ENCODE peak calls at places on chromosome 9, in eight cellular contexts. L, R, V, D, B, X, W and N are unnamed samples.

GRCh38 chr9:72623156-72623555 is 101.7 kb downstream of the TMC1 start:
- DNase-seq in L (no peak), R (no peak), V (no peak), D (no peak), B (no peak), X (no peak), W (no peak), N (no peak)

GRCh38 chr9:89661956-89662717 is 57.3 kb downstream of the GADD45G start:
- DNase-seq in L (peak; percentile 98), R (peak; percentile 38), V (peak; percentile 96), D (peak; percentile 88), B (peak; percentile 94), X (peak; percentile 74), W (peak; percentile 97), N (peak; percentile 98)

GRCh38 chr9:20622330-20623020 is at the start of gene MLLT3:
- DNase-seq in L (peak; percentile 95), R (peak; percentile 88), V (peak; percentile 98), D (peak; percentile 70), B (peak; percentile 95), X (peak; percentile 70), W (peak; percentile 87), N (peak; percentile 95)

GRCh38 chr9:101028346-101029299 is at the start of gene PLPPR1:
- DNase-seq in L (no peak), R (no peak), V (peak; percentile 55), D (peak; percentile 27), B (peak; percentile 84), X (peak; percentile 16), W (peak; percentile 57), N (peak; percentile 91)

GRCh38 chr9:90983394-90983793 is 181.8 kb downstream of the SYK start:
- DNase-seq in L (no peak), R (no peak), V (no peak), D (no peak), B (peak; percentile 10), X (no peak), W (no peak), N (no peak)

GRCh38 chr9:935348-935965 is 41.0 kb upstream of the DMRT3 start:
- DNase-seq in L (no peak), R (peak; percentile 46), V (no peak), D (no peak), B (no peak), X (peak; percentile 18), W (no peak), N (no peak)

GRCh38 chr9:107336718-107337360 is 53.8 kb downstream of the RAD23B start:
- DNase-seq in L (no peak), R (peak; percentile 86), V (no peak), D (no peak), B (no peak), X (peak; percentile 35), W (peak; percentile 90), N (no peak)

GRCh38 chr9:117247271-117247670 is 167.6 kb downstream of the ASTN2 start:
- DNase-seq in L (no peak), R (no peak), V (no peak), D (no peak), B (peak; percentile 67), X (no peak), W (no peak), N (peak; percentile 22)

GRCh38 chr9:122005597-122005996 is 87.5 kb downstream of the TTLL11 start:
- DNase-seq in L (no peak), R (peak; percentile 62), V (no peak), D (no peak), B (peak; percentile 27), X (no peak), W (no peak), N (no peak)

GRCh38 chr9:75918154-75918553 is 27.7 kb downstream of the PCSK5 start:
- DNase-seq in L (no peak), R (no peak), V (no peak), D (no peak), B (no peak), X (no peak), W (no peak), N (no peak)

GRCh38 chr9:127417130-127418036 is 6.8 kb upstream of the ZNF79 start:
- DNase-seq in L (no peak), R (peak; percentile 97), V (no peak), D (no peak), B (no peak), X (no peak), W (peak; percentile 54), N (no peak)

GRCh38 chr9:26234865-26235264 is 556.6 kb upstream of the TUSC1 start:
- DNase-seq in L (no peak), R (no peak), V (no peak), D (no peak), B (no peak), X (no peak), W (no peak), N (no peak)

GRCh38 chr9:89432986-89433530 is 64.9 kb downstream of the SEMA4D start:
- DNase-seq in L (no peak), R (no peak), V (peak; percentile 48), D (no peak), B (no peak), X (no peak), W (no peak), N (no peak)

GRCh38 chr9:111691686-111692329 is 30.4 kb downstream of the GNG10 start:
- DNase-seq in L (no peak), R (peak; percentile 58), V (no peak), D (no peak), B (peak; percentile 27), X (no peak), W (no peak), N (no peak)

GRCh38 chr9:120538339-120538738 is 41.6 kb downstream of the CDK5RAP2 start:
- DNase-seq in L (no peak), R (no peak), V (no peak), D (no peak), B (no peak), X (no peak), W (no peak), N (no peak)

GRCh38 chr9:1311462-1312042 is 261.4 kb downstream of the DMRT2 start:
- DNase-seq in L (no peak), R (no peak), V (no peak), D (no peak), B (no peak), X (no peak), W (no peak), N (no peak)

GRCh38 chr9:16289639-16290038 is 580.8 kb downstream of the BNC2 start:
- DNase-seq in L (no peak), R (no peak), V (no peak), D (no peak), B (no peak), X (no peak), W (no peak), N (no peak)

GRCh38 chr9:98652302-98652701 is 56.4 kb downstream of the GABBR2 start:
- DNase-seq in L (no peak), R (no peak), V (no peak), D (no peak), B (no peak), X (no peak), W (no peak), N (no peak)

GRCh38 chr9:120348951-120349429 is 231.0 kb downstream of the CDK5RAP2 start:
- DNase-seq in L (no peak), R (peak; percentile 54), V (no peak), D (peak; percentile 50), B (peak; percentile 88), X (no peak), W (no peak), N (peak; percentile 92)

GRCh38 chr9:70392189-70392588 is 22.3 kb downstream of the KLF9 start:
- DNase-seq in L (no peak), R (peak; percentile 13), V (no peak), D (no peak), B (no peak), X (no peak), W (no peak), N (no peak)

GRCh38 chr9:98209530-98209929 is 17.1 kb upstream of the CORO2A start:
- DNase-seq in L (no peak), R (no peak), V (no peak), D (no peak), B (no peak), X (no peak), W (no peak), N (no peak)

GRCh38 chr9:127762111-127762676 is 16.3 kb downstream of the SH2D3C start:
- DNase-seq in L (no peak), R (no peak), V (no peak), D (no peak), B (no peak), X (no peak), W (no peak), N (peak; percentile 68)

GRCh38 chr9:38622083-38622674 is 1.8 kb upstream of the ANKRD18A start:
- DNase-seq in L (no peak), R (peak; percentile 59), V (peak; percentile 62), D (no peak), B (peak; percentile 65), X (no peak), W (no peak), N (peak; percentile 64)

GRCh38 chr9:19409406-19410194 is 791 bp downstream of the ACER2 start:
- DNase-seq in L (peak; percentile 29), R (peak; percentile 27), V (peak; percentile 63), D (no peak), B (peak; percentile 74), X (no peak), W (peak; percentile 64), N (peak; percentile 72)

GRCh38 chr9:126386814-126387213 is 60.2 kb downstream of the MVB12B start:
- DNase-seq in L (no peak), R (no peak), V (no peak), D (no peak), B (no peak), X (no peak), W (no peak), N (no peak)
- H3K36me3 ChIP-seq in L (no peaks in the 10 kb centered on the region), R (peaks cover 4% of the 10 kb centered on the region), V (no peaks in the 10 kb centered on the region), D (no peaks in the 10 kb centered on the region), B (no peaks in the 10 kb centered on the region), X (no peaks in the 10 kb centered on the region), W (no peaks in the 10 kb centered on the region), N (peaks cover 1% of the 10 kb centered on the region)

DNA sequence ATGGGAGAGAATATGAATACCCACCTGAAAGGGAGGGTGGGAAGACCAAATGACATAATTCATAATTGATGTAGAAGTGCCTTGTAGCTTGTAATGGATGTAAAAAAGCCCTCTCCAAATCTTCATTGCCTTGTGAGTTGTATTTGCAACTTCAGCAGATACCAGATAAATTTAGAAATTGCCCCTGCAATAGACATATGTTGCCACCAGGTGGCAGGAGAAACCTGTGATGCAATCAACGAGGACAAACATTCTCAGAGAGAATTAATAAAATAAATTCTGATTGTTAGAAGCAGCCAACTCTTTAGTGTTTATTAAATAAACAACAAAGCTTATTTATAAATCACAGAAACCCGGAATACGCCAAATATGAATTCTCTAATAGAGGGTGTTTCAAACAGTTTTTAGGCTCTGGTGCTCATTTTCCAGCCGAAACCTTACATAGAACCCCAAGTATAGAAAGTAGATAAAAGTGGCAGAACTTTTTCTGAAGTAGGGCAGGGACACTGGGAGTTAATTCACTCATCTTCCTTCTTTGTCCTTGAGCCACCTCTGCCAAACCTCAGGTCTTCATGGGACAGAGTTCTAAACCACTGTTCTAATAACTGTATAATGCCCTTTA is 147.8 kb downstream of the TMEM38B start:
- DNase-seq in L (no peak), R (peak; percentile 73), V (no peak), D (no peak), B (peak; percentile 69), X (no peak), W (no peak), N (peak; percentile 46)
- H3K36me3 ChIP-seq in L (no peaks in the 10 kb centered on the region), R (no peaks in the 10 kb centered on the region), V (no peaks in the 10 kb centered on the region), D (no peaks in the 10 kb centered on the region), B (no peaks in the 10 kb centered on the region), X (no peaks in the 10 kb centered on the region), W (no peaks in the 10 kb centered on the region), N (no peaks in the 10 kb centered on the region)

GRCh38 chr9:137745541-137745991 is 126.8 kb downstream of the EHMT1 start:
- DNase-seq in L (no peak), R (peak; percentile 43), V (no peak), D (no peak), B (no peak), X (peak; percentile 38), W (no peak), N (peak; percentile 82)
- H3K36me3 ChIP-seq in L (no peaks in the 10 kb centered on the region), R (peaks cover 4% of the 10 kb centered on the region), V (no peaks in the 10 kb centered on the region), D (peaks cover 9% of the 10 kb centered on the region), B (peaks cover 10% of the 10 kb centered on the region), X (no peaks in the 10 kb centered on the region), W (peaks cover 8% of the 10 kb centered on the region), N (peaks cover 14% of the 10 kb centered on the region)

GRCh38 chr9:135820661-135821060 is 86.7 kb downstream of the CAMSAP1 start:
- DNase-seq in L (no peak), R (no peak), V (no peak), D (no peak), B (no peak), X (no peak), W (no peak), N (no peak)
- H3K36me3 ChIP-seq in L (no peaks in the 10 kb centered on the region), R (peaks cover 7% of the 10 kb centered on the region), V (no peaks in the 10 kb centered on the region), D (peaks cover 55% of the 10 kb centered on the region), B (peaks cover 5% of the 10 kb centered on the region), X (peaks cover 4% of the 10 kb centered on the region), W (peaks cover 11% of the 10 kb centered on the region), N (peaks cover 31% of the 10 kb centered on the region)